ENCODE peak calls at places on chromosomes 16 and 17, in eight cellular contexts. G, M, Y, I, L, S, X and N are unnamed samples.

GRCh38 chr17:21089145-21089544 is 37.6 kb upstream of the DHRS7B start:
- DNase-seq in G (no peak), M (no peak), Y (peak), I (peak), L (no peak), S (no peak), X (peak), N (no peak)

GRCh38 chr17:82983510-82984248 is 95.7 kb upstream of the METRNL start:
- DNase-seq in G (no peak), M (no peak), Y (no peak), I (no peak), L (no peak), S (no peak), X (no peak), N (no peak)

GRCh38 chr17:42266918-42267766 is 9.0 kb downstream of the STAT5B start:
- DNase-seq in G (no peak), M (no peak), Y (peak), I (peak), L (peak), S (no peak), X (peak), N (no peak)

GRCh38 chr16:61421111-61421510 is 615.1 kb downstream of the CDH8 start:
- DNase-seq in G (no peak), M (no peak), Y (no peak), I (no peak), L (no peak), S (no peak), X (no peak), N (no peak)

GRCh38 chr16:54927125-54928015 is 3.3 kb upstream of the IRX5 start:
- DNase-seq in G (no peak), M (no peak), Y (no peak), I (no peak), L (no peak), S (no peak), X (no peak), N (no peak)

GRCh38 chr17:42853968-42854790 is 3.2 kb downstream of the AOC3 start:
- DNase-seq in G (no peak), M (no peak), Y (no peak), I (no peak), L (no peak), S (no peak), X (no peak), N (no peak)

GRCh38 chr16:2692251-2692947 is 10.1 kb downstream of the KCTD5 start:
- DNase-seq in G (no peak), M (no peak), Y (no peak), I (no peak), L (no peak), S (no peak), X (no peak), N (no peak)

GRCh38 chr17:45260204-45260783 is 1.6 kb downstream of the SPATA32 start:
- DNase-seq in G (no peak), M (no peak), Y (no peak), I (no peak), L (no peak), S (no peak), X (no peak), N (no peak)

GRCh38 chr16:83586036-83586810 is 221.6 kb upstream of the HSBP1 start:
- DNase-seq in G (no peak), M (no peak), Y (no peak), I (no peak), L (no peak), S (no peak), X (no peak), N (no peak)

GRCh38 chr16:68707341-68708152 is 29.5 kb upstream of the CDH1 start:
- DNase-seq in G (peak), M (peak), Y (peak), I (peak), L (no peak), S (no peak), X (peak), N (no peak)

GRCh38 chr16:6493555-6493954 is 839.1 kb upstream of the RBFOX1 start:
- DNase-seq in G (no peak), M (no peak), Y (no peak), I (no peak), L (no peak), S (no peak), X (no peak), N (no peak)

GRCh38 chr17:56897646-56898424 is 16.0 kb downstream of the TRIM25 start:
- DNase-seq in G (no peak), M (no peak), Y (no peak), I (no peak), L (no peak), S (no peak), X (no peak), N (no peak)

GRCh38 chr17:79977711-79978544 is 57.7 kb downstream of the TBC1D16 start:
- DNase-seq in G (no peak), M (no peak), Y (no peak), I (no peak), L (no peak), S (no peak), X (no peak), N (no peak)

GRCh38 chr16:89054714-89055113 is 38.9 kb upstream of the ACSF3 start:
- DNase-seq in G (no peak), M (no peak), Y (no peak), I (no peak), L (no peak), S (no peak), X (no peak), N (no peak)

GRCh38 chr17:71063559-71063958 is 894.2 kb downstream of the KCNJ2 start:
- DNase-seq in G (no peak), M (no peak), Y (no peak), I (no peak), L (no peak), S (no peak), X (no peak), N (no peak)

GRCh38 chr17:57852041-57852954 is 2.5 kb upstream of the MRPS23 start:
- DNase-seq in G (no peak), M (no peak), Y (no peak), I (no peak), L (no peak), S (no peak), X (no peak), N (no peak)

GRCh38 chr17:44360826-44361225 is 2.8 kb downstream of the FAM171A2 start:
- DNase-seq in G (peak), M (no peak), Y (no peak), I (peak), L (no peak), S (no peak), X (peak), N (no peak)

GRCh38 chr16:87252269-87252970 is 64.8 kb downstream of the C16orf95 start:
- DNase-seq in G (no peak), M (no peak), Y (peak), I (no peak), L (no peak), S (no peak), X (peak), N (no peak)

GRCh38 chr17:80101946-80102706 is 745 bp downstream of the GAA start:
- DNase-seq in G (peak), M (no peak), Y (no peak), I (peak), L (peak), S (no peak), X (peak), N (no peak)

GRCh38 chr17:83064021-83064731 is 15.2 kb upstream of the METRNL start:
- DNase-seq in G (no peak), M (no peak), Y (no peak), I (no peak), L (no peak), S (no peak), X (no peak), N (no peak)

GRCh38 chr16:52561910-52562741 is 15.2 kb upstream of the TOX3 start:
- DNase-seq in G (no peak), M (no peak), Y (no peak), I (no peak), L (no peak), S (no peak), X (no peak), N (no peak)

GRCh38 chr17:29178750-29179231 is 1.4 kb downstream of the MYO18A start:
- DNase-seq in G (no peak), M (no peak), Y (no peak), I (peak), L (no peak), S (no peak), X (no peak), N (no peak)

GRCh38 chr16:48321307-48322036 is 63.7 kb downstream of the SIAH1 start:
- DNase-seq in G (no peak), M (no peak), Y (no peak), I (peak), L (peak), S (no peak), X (peak), N (no peak)

GRCh38 chr16:55842369-55843104 is 9.6 kb upstream of the CES1 start:
- DNase-seq in G (peak), M (peak), Y (peak), I (peak), L (peak), S (peak), X (peak), N (no peak)

GRCh38 chr16:68384293-68385255 is 63.7 kb downstream of the SMPD3 start:
- DNase-seq in G (no peak), M (no peak), Y (no peak), I (no peak), L (no peak), S (no peak), X (no peak), N (no peak)

GRCh38 chr17:63511331-63511730 is 11.8 kb upstream of the KCNH6 start:
- DNase-seq in G (no peak), M (no peak), Y (no peak), I (no peak), L (no peak), S (no peak), X (no peak), N (no peak)

GRCh38 chr17:73234746-73235145 is 26.9 kb downstream of the CPSF4L start:
- DNase-seq in G (no peak), M (no peak), Y (no peak), I (no peak), L (no peak), S (no peak), X (no peak), N (no peak)

GRCh38 chr16:87305505-87306391 is 11.4 kb downstream of the C16orf95 start:
- DNase-seq in G (peak), M (no peak), Y (peak), I (peak), L (no peak), S (no peak), X (peak), N (no peak)

GRCh38 chr17:64787921-64788271 is 125.8 kb upstream of the SMURF2 start:
- DNase-seq in G (no peak), M (no peak), Y (no peak), I (no peak), L (no peak), S (no peak), X (no peak), N (no peak)

GRCh38 chr17:4706121-4706520 is 2.2 kb upstream of the PELP1 start:
- DNase-seq in G (no peak), M (no peak), Y (peak), I (peak), L (no peak), S (no peak), X (peak), N (no peak)

GRCh38 chr16:3017806-3018506 is at the start of gene CLDN6:
- DNase-seq in G (no peak), M (peak), Y (no peak), I (no peak), L (no peak), S (no peak), X (no peak), N (no peak)

GRCh38 chr17:50608700-50609375 is 25.8 kb upstream of the ABCC3 start:
- DNase-seq in G (no peak), M (no peak), Y (no peak), I (no peak), L (no peak), S (no peak), X (no peak), N (no peak)

GRCh38 chr16:69496376-69496775 is 69.4 kb upstream of the NFAT5 start:
- DNase-seq in G (no peak), M (no peak), Y (no peak), I (no peak), L (no peak), S (no peak), X (no peak), N (no peak)

GRCh38 chr16:27795992-27796614 is 246.2 kb downstream of the KATNIP start:
- DNase-seq in G (no peak), M (peak), Y (peak), I (peak), L (peak), S (no peak), X (peak), N (no peak)